ENCODE peak calls at places on chromosomes 16 and 17, in four cellular contexts. One of them, this sample, is unnamed.

GRCh38 chr17:35748323-35748960 is 4.6 kb downstream of the GAS2L2 start:
- DNase-seq in prostate gland: no peak
- DNase-seq in CD8-positive, alpha-beta T cell: no peak
- DNase-seq in stomach: peak; percentile 88
- DNase-seq in this sample: no peak

GRCh38 chr17:67759355-67760171 is 41.8 kb downstream of the NOL11 start:
- DNase-seq in stomach: no peak
- DNase-seq in CD8-positive, alpha-beta T cell: no peak
- DNase-seq in prostate gland: no peak
- DNase-seq in this sample: peak; percentile 29

GRCh38 chr17:7034955-7035590 is 742 bp upstream of the SLC16A13 start:
- DNase-seq in prostate gland: no peak
- DNase-seq in CD8-positive, alpha-beta T cell: no peak
- DNase-seq in stomach: no peak
- DNase-seq in this sample: no peak

GRCh38 chr17:66551839-66552238 is 249.4 kb downstream of the PRKCA start:
- DNase-seq in prostate gland: no peak
- DNase-seq in stomach: no peak
- DNase-seq in CD8-positive, alpha-beta T cell: no peak
- DNase-seq in this sample: no peak

GRCh38 chr16:26598061-26598460 is 468.7 kb upstream of the C16orf82 start:
- DNase-seq in CD8-positive, alpha-beta T cell: peak; percentile 13
- DNase-seq in prostate gland: no peak
- DNase-seq in stomach: no peak
- DNase-seq in this sample: no peak

GRCh38 chr17:10616502-10617119 is 40.5 kb downstream of the MYH3 start:
- DNase-seq in prostate gland: peak; percentile 74
- DNase-seq in stomach: peak; percentile 85
- DNase-seq in CD8-positive, alpha-beta T cell: peak; percentile 51
- DNase-seq in this sample: peak; percentile 77

GRCh38 chr16:10213748-10214147 is 31.5 kb upstream of the GRIN2A start:
- DNase-seq in prostate gland: no peak
- DNase-seq in stomach: no peak
- DNase-seq in CD8-positive, alpha-beta T cell: no peak
- DNase-seq in this sample: no peak

GRCh38 chr16:53546988-53547391 is 44.0 kb upstream of the AKTIP start:
- DNase-seq in CD8-positive, alpha-beta T cell: no peak
- DNase-seq in stomach: no peak
- DNase-seq in prostate gland: no peak
- DNase-seq in this sample: no peak

GRCh38 chr17:68424861-68425260 is 32.4 kb downstream of the WIPI1 start:
- DNase-seq in prostate gland: no peak
- DNase-seq in stomach: no peak
- DNase-seq in CD8-positive, alpha-beta T cell: no peak
- DNase-seq in this sample: no peak

GRCh38 chr17:44071198-44071520 is 624 bp downstream of the G6PC3 start:
- DNase-seq in prostate gland: no peak
- DNase-seq in stomach: no peak
- DNase-seq in CD8-positive, alpha-beta T cell: no peak
- DNase-seq in this sample: no peak

GRCh38 chr17:57523926-57524634 is 221.0 kb downstream of the CCDC182 start:
- DNase-seq in stomach: peak; percentile 71
- DNase-seq in CD8-positive, alpha-beta T cell: no peak
- DNase-seq in prostate gland: peak; percentile 58
- DNase-seq in this sample: peak; percentile 63

GRCh38 chr17:14011740-14012405 is 57.4 kb upstream of the COX10 start:
- DNase-seq in CD8-positive, alpha-beta T cell: no peak
- DNase-seq in stomach: no peak
- DNase-seq in prostate gland: peak; percentile 31
- DNase-seq in this sample: no peak

GRCh38 chr16:58847902-58848661 is 114.0 kb upstream of the GOT2 start:
- DNase-seq in CD8-positive, alpha-beta T cell: no peak
- DNase-seq in prostate gland: no peak
- DNase-seq in stomach: no peak
- DNase-seq in this sample: no peak

DNA sequence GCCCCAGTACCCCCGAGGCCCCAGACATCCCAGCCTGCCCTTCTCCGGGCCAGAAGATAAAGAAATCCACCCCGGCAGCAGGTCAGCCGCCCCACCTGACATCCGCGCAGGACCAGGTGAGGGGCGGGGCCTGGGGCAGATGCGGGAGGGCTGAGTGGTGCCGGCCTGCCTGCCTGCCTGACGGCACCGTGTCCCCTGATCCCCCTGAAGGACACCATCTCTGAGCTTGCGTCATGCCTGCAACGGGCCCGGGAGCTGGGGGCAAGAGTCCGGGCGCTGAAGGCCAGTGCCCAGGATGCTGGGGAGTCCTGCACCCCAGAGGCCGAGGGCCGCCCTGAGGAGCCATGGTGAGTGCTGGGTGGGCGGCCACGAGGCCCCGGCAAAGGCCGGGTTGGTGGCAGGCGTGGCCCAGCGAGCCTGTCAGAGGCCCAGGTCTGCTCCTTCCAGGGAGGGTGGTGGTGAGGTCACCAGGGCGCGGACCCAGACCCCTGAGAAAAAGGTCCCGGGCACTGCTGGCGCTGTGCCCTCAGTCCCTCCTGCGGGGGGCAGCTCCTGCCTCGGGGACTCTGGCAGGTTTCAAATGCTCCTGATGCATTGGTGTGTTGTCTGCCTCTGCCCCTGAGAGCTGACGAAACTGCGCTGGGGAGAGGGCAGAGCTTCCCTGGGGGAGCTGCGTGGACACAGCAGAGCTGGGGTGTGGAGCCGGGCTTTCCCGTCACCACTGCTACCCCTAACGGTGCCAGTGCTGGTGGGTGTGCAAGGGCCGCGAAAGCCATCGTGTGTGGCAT is 1.2 kb downstream of the CDT1 start:
- DNase-seq in prostate gland: no peak
- DNase-seq in stomach: no peak
- DNase-seq in CD8-positive, alpha-beta T cell: no peak
- DNase-seq in this sample: no peak
- H3K4me3 ChIP-seq in prostate gland: no peak overlapping the region
- H3K4me3 ChIP-seq in stomach: no peak overlapping the region
- H3K4me3 ChIP-seq in CD8-positive, alpha-beta T cell: no peak overlapping the region
- H3K4me3 ChIP-seq in this sample: no peak overlapping the region

DNA sequence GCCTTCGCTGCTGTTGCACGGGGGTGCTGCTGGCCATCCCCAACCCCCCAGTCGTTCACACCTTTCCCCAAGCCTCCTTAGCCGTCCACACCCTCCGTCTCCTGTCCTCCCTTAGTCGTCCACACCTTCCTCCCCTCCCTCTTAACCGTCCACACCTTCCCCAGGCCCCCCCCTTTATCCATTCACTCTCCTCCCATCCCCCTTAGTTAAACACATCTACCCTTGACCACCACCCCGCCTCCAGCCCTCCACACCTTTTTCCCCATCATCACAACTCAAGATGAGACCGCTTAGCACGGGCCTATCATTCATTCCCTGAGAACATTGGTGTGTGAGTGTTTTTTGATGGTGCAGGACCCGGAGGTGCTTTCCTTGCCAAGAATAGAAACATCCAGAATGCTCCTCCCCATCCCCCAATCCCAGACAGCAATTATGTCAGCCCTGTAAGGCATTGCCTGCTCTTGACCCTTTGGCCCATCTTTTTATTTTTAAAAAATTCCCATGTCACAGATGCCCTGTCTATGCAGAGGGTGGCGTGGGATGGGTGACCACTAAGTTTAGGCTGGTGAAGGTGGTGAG is 1.4 kb downstream of the TENT4B start:
- DNase-seq in prostate gland: no peak
- DNase-seq in stomach: no peak
- DNase-seq in CD8-positive, alpha-beta T cell: no peak
- DNase-seq in this sample: no peak
- H3K27ac ChIP-seq in prostate gland: peak overlapping the region; percentile 96
- H3K27ac ChIP-seq in stomach: peak overlapping the region; percentile 92
- H3K27ac ChIP-seq in CD8-positive, alpha-beta T cell: peak overlapping the region; percentile 23
- H3K27ac ChIP-seq in this sample: peak overlapping the region; percentile 97

DNA sequence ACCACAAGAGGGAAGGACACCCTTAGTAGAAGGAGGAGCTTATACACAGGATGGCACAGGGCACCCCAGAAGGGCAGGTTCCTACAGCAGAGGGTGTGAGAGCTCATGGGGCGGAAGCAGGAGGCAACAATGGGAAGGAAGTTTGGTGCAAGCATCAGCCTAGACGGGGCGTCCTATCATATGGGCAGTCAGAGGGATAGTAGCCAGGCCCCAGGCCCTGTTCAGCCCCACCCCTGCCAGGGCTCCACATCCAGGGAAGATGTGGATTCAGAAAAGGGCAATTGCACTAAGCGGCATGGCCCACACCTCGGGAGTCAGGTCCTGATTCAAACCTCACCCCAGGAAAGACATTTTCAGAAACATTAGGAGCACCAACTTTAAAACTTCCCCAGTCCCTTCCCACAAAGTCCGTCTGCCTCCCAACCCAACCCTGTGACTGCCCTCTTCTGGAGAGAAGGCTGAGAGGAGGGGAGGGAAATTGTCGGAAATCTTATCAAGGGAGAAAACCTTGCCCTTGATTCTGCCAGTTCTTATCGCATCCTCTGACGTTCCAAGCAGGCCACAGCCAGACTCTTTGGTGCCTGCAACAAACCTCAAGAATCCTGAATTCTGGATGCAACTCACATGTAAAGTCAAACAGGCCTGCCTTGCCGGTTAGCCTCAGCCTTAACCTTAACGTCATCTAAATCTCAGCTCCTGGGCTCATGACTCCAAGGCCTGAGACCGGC is 198.8 kb upstream of the CDH5 start:
- DNase-seq in prostate gland: no peak
- DNase-seq in CD8-positive, alpha-beta T cell: no peak
- DNase-seq in stomach: no peak
- DNase-seq in this sample: no peak
- TF ChIP-seq CTCF in prostate gland: no peak
- TF ChIP-seq CTCF in CD8-positive, alpha-beta T cell: no peak
- TF ChIP-seq CTCF in stomach: no peak
- TF ChIP-seq CTCF in this sample: no peak

GRCh38 chr17:8728251-8728925 is 16.2 kb downstream of the CCDC42 start:
- DNase-seq in CD8-positive, alpha-beta T cell: no peak
- DNase-seq in stomach: no peak
- DNase-seq in prostate gland: no peak
- DNase-seq in this sample: no peak

GRCh38 chr17:8729421-8729820 is 15.2 kb downstream of the CCDC42 start:
- DNase-seq in prostate gland: no peak
- DNase-seq in CD8-positive, alpha-beta T cell: no peak
- DNase-seq in stomach: no peak
- DNase-seq in this sample: no peak

GRCh38 chr17:8729860-8730259 is 14.8 kb downstream of the CCDC42 start:
- DNase-seq in prostate gland: no peak
- DNase-seq in CD8-positive, alpha-beta T cell: no peak
- DNase-seq in stomach: no peak
- DNase-seq in this sample: no peak

GRCh38 chr17:8726951-8727555 is 17.6 kb downstream of the CCDC42 start:
- DNase-seq in CD8-positive, alpha-beta T cell: no peak
- DNase-seq in prostate gland: no peak
- DNase-seq in stomach: no peak
- DNase-seq in this sample: no peak

GRCh38 chr17:8728991-8729390 is 15.6 kb downstream of the CCDC42 start:
- DNase-seq in CD8-positive, alpha-beta T cell: no peak
- DNase-seq in prostate gland: no peak
- DNase-seq in stomach: no peak
- DNase-seq in this sample: no peak
- H3K4me3 ChIP-seq in CD8-positive, alpha-beta T cell: no peak overlapping the region
- H3K4me3 ChIP-seq in prostate gland: no peak overlapping the region
- H3K4me3 ChIP-seq in stomach: no peak overlapping the region
- H3K4me3 ChIP-seq in this sample: no peak overlapping the region

DNA sequence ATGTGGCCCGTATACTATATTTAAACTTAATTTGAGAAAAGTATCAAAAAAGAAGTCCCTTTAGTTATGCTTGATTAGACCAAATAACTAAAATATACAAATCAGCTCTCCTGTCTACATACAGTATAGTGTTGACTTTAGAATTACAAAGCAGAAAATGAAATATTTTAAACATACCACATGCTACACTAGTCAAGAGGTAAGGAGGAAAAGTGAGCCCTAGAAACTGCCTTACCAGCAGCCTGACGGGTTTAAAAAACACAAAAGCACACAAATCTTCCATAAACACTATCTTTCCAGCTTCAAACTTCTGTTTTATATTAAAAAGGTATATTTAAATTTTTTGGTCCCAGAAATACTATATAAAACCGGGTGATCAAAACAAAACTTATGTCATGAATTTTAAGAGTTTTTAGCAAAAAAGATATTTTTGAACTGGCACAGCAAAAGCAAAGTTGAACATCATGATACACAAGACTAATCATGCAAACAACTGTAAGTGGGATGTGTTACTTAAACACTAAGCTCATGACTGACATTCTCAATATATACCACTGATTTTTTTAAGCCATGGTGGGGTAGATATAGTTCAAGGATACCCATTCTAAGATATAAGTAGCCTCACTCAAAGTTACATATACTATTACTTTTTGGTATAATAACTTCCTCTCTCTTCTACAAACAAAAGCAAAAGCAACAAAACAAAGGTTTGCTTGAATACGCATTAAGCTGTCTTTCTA is 11.8 kb downstream of the KLHL10 start:
- DNase-seq in CD8-positive, alpha-beta T cell: no peak
- DNase-seq in stomach: no peak
- DNase-seq in prostate gland: no peak
- DNase-seq in this sample: no peak
- H3K27ac ChIP-seq in CD8-positive, alpha-beta T cell: no peak overlapping the region
- H3K27ac ChIP-seq in stomach: no peak overlapping the region
- H3K27ac ChIP-seq in prostate gland: no peak overlapping the region
- H3K27ac ChIP-seq in this sample: no peak overlapping the region

DNA sequence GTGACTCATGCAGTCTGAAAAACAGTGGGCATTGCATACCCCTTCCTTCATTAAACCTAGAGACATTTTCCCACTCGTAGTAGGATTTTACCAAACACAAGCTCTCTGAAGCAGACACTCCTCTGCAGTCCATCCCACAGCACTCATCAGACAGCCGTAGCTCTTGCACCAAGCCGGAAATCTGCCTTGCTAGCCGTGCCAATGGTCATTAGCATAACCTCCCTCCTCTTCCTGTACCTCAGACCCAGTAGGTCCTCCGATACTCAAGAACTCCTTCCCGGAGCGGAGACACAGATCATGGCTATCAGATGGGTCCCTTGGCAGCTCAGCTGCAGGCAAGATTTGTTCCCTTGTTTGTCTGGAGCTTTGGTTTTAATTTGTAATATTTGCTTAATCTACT is 483.1 kb upstream of the PSMD7 start:
- DNase-seq in prostate gland: no peak
- DNase-seq in stomach: no peak
- DNase-seq in CD8-positive, alpha-beta T cell: no peak
- DNase-seq in this sample: no peak
- TF ChIP-seq CTCF in prostate gland: no peak
- TF ChIP-seq CTCF in stomach: no peak
- TF ChIP-seq CTCF in CD8-positive, alpha-beta T cell: no peak
- TF ChIP-seq CTCF in this sample: no peak

DNA sequence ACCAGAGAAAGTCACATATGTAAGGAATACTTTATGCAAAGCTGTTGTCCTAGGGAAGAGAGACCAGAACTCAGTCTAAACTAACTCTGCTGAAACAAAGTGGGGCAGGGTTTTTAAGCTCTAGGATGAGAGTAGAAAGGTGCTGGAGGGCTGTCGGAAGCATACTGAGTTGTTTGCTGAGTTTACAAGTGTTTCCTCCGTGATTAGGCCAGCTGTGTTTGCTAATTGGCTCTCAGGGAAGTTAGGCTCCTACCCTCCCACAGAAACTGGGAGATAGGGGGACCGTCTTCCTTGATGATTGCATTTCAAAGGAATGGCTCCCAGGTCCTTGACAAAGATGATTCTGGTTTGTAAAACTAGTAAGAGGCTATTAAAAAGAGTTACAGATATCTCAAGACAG is 24.4 kb upstream of the CRYM start:
- DNase-seq in stomach: no peak
- DNase-seq in prostate gland: no peak
- DNase-seq in CD8-positive, alpha-beta T cell: no peak
- DNase-seq in this sample: no peak
- H3K4me3 ChIP-seq in stomach: no peak overlapping the region
- H3K4me3 ChIP-seq in prostate gland: no peak overlapping the region
- H3K4me3 ChIP-seq in CD8-positive, alpha-beta T cell: no peak overlapping the region
- H3K4me3 ChIP-seq in this sample: no peak overlapping the region